ENCODE peak calls at places on chromosomes 5 and 9, in nine cellular contexts. X is left ventricle myocardium inferior, E is activated gamma-delta T cell treated with Interleukin-2 at 50 U/mL for 16 hours, V is Right ventricle myocardium superior, M is PC-9, A is GM12865, N is nephron progenitor cell, P is fibroblast of the conjunctiva, J is AG20443. C is an unnamed sample.

GRCh38 chr9:761155-761792 is 80.2 kb upstream of the DMRT1 start:
- DNase-seq in X (no peak), E (no peak), V (no peak), M (no peak), A (no peak), N (no peak), P (no peak), J (no peak), C (no peak)

GRCh38 chr9:131678499-131679111 is 61.3 kb downstream of the RAPGEF1 start:
- DNase-seq in X (peak), E (peak), V (peak), M (peak), A (peak), N (no peak), P (peak), J (peak), C (peak)

GRCh38 chr5:91641730-91642350 is 258.7 kb upstream of the ARRDC3 start:
- DNase-seq in X (no peak), E (no peak), V (no peak), M (no peak), A (peak), N (no peak), P (peak), J (peak), C (peak)

GRCh38 chr9:129402341-129402739 is 218.6 kb downstream of the C9orf50 start:
- DNase-seq in X (no peak), E (no peak), V (peak), M (no peak), A (no peak), N (peak), P (no peak), J (no peak), C (no peak)

GRCh38 chr9:72772641-72773040 is 180.2 kb downstream of the ALDH1A1 start:
- DNase-seq in X (no peak), E (no peak), V (no peak), M (no peak), A (no peak), N (no peak), P (no peak), J (no peak), C (no peak)

GRCh38 chr5:78215972-78216371 is 78.5 kb downstream of the AP3B1 start:
- DNase-seq in X (no peak), E (no peak), V (no peak), M (no peak), A (no peak), N (no peak), P (no peak), J (no peak), C (no peak)

GRCh38 chr5:32277782-32278181 is 35.0 kb downstream of the MTMR12 start:
- DNase-seq in X (no peak), E (no peak), V (no peak), M (no peak), A (peak), N (no peak), P (no peak), J (no peak), C (no peak)

GRCh38 chr5:14450055-14450524 is 131.5 kb upstream of the OTULINL start:
- DNase-seq in X (peak), E (no peak), V (peak), M (no peak), A (peak), N (no peak), P (peak), J (peak), C (no peak)

GRCh38 chr9:76733096-76733495 is 31.1 kb upstream of the PCA3 start:
- DNase-seq in X (no peak), E (no peak), V (no peak), M (no peak), A (no peak), N (no peak), P (no peak), J (peak), C (no peak)

GRCh38 chr5:107021575-107021974 is 649.2 kb downstream of the EFNA5 start:
- DNase-seq in X (no peak), E (no peak), V (no peak), M (no peak), A (no peak), N (no peak), P (no peak), J (no peak), C (no peak)

GRCh38 chr5:143581649-143582048 is 178.2 kb upstream of the NR3C1 start:
- DNase-seq in X (no peak), E (no peak), V (no peak), M (no peak), A (no peak), N (no peak), P (no peak), J (no peak), C (no peak)

GRCh38 chr5:160286947-160287346 is 25.4 kb downstream of the CCNJL start:
- DNase-seq in X (no peak), E (no peak), V (no peak), M (no peak), A (no peak), N (no peak), P (no peak), J (no peak), C (no peak)

GRCh38 chr9:106707722-106708121 is 155.2 kb upstream of the ZNF462 start:
- DNase-seq in X (peak), E (no peak), V (peak), M (no peak), A (no peak), N (no peak), P (no peak), J (no peak), C (no peak)

GRCh38 chr5:14364576-14365472 is 216.8 kb upstream of the OTULINL start:
- DNase-seq in X (no peak), E (no peak), V (no peak), M (peak), A (no peak), N (peak), P (no peak), J (no peak), C (peak)

GRCh38 chr5:82147860-82148573 is 130.1 kb downstream of the RPS23 start:
- DNase-seq in X (no peak), E (no peak), V (no peak), M (no peak), A (no peak), N (no peak), P (peak), J (peak), C (no peak)

GRCh38 chr9:129143461-129143927 is 32.3 kb downstream of the PTPA start:
- DNase-seq in X (peak), E (no peak), V (peak), M (no peak), A (no peak), N (peak), P (no peak), J (no peak), C (no peak)

GRCh38 chr5:77642915-77643653 is 4.6 kb upstream of the OTP start:
- DNase-seq in X (no peak), E (no peak), V (no peak), M (no peak), A (no peak), N (peak), P (no peak), J (no peak), C (no peak)